ENCODE peak calls at places on chromosome 10, in ten cellular contexts. P, C, K, H, W, E, Q, X, J and T are unnamed samples.

GRCh38 chr10:126569513-126570447 is 100.7 kb downstream of the C10orf90 start:
- DNase-seq in K (no peak), Q (peak; percentile 91), P (no peak), J (no peak), E (no peak), C (no peak), W (peak; percentile 55), H (no peak), X (no peak), T (no peak)

GRCh38 chr10:32937824-32938482 is 20.1 kb downstream of the ITGB1 start:
- DNase-seq in P (no peak), H (no peak), C (no peak), X (peak; percentile 23), J (no peak), W (no peak), E (no peak), Q (no peak), K (peak; percentile 54), T (no peak)

GRCh38 chr10:113005380-113005779 is 55.3 kb downstream of the TCF7L2 start:
- DNase-seq in Q (no peak), J (no peak), H (no peak), X (no peak), E (no peak), P (no peak), K (no peak), W (no peak), C (no peak), T (no peak)

GRCh38 chr10:49364747-49365146 is 31.1 kb downstream of the DRGX start:
- DNase-seq in P (no peak), H (no peak), C (no peak), K (no peak), J (no peak), Q (no peak), W (no peak), X (no peak), E (no peak), T (no peak)

GRCh38 chr10:44355630-44356029 is 29.3 kb downstream of the CXCL12 start:
- DNase-seq in H (no peak), P (no peak), K (no peak), C (no peak), J (no peak), X (no peak), Q (no peak), W (no peak), E (no peak), T (no peak)

GRCh38 chr10:102422586-102423129 is 2.0 kb downstream of the FBXL15 start:
- DNase-seq in J (no peak), P (no peak), K (peak; percentile 87), W (peak; percentile 88), C (no peak), X (peak; percentile 93), E (peak; percentile 67), Q (peak; percentile 45), H (peak; percentile 94), T (peak; percentile 85)

GRCh38 chr10:15169555-15170407 is 1.3 kb upstream of the NMT2 start:
- DNase-seq in J (peak; percentile 15), C (peak; percentile 23), K (no peak), W (no peak), H (no peak), P (no peak), X (peak; percentile 57), Q (no peak), E (peak; percentile 95), T (no peak)

GRCh38 chr10:46091834-46092522 is 45.9 kb upstream of the MSMB start:
- DNase-seq in W (no peak), Q (no peak), C (no peak), P (no peak), H (peak; percentile 77), K (no peak), J (no peak), X (no peak), E (no peak), T (no peak)

GRCh38 chr10:69438531-69439349 is 12.5 kb upstream of the TSPAN15 start:
- DNase-seq in P (no peak), K (no peak), E (no peak), H (no peak), J (no peak), Q (peak; percentile 14), X (peak; percentile 38), C (no peak), W (no peak), T (no peak)

GRCh38 chr10:33521062-33521461 is 186.6 kb upstream of the NRP1 start:
- DNase-seq in H (no peak), J (no peak), W (peak; percentile 17), K (no peak), P (no peak), X (no peak), C (no peak), E (no peak), Q (no peak), T (no peak)

GRCh38 chr10:132942101-132942739 is at the start of gene CFAP46:
- DNase-seq in E (peak; percentile 31), J (no peak), H (no peak), W (peak; percentile 92), X (peak; percentile 31), P (no peak), Q (peak; percentile 36), C (no peak), K (peak; percentile 89), T (peak; percentile 77)

GRCh38 chr10:97915346-97915745 is 65.7 kb downstream of the GOLGA7B start:
- DNase-seq in Q (no peak), K (no peak), E (no peak), W (no peak), H (no peak), P (no peak), J (no peak), X (no peak), C (no peak), T (no peak)

GRCh38 chr10:7233259-7233991 is 177.4 kb downstream of the SFMBT2 start:
- DNase-seq in X (peak; percentile 87), J (no peak), H (no peak), E (no peak), W (no peak), K (no peak), C (no peak), P (no peak), Q (no peak), T (no peak)

GRCh38 chr10:125602825-125603224 is 80.1 kb downstream of the TEX36 start:
- DNase-seq in W (no peak), H (no peak), Q (no peak), P (no peak), X (no peak), J (no peak), C (no peak), E (no peak), K (no peak), T (no peak)

GRCh38 chr10:43041422-43042342 is 35.2 kb upstream of the RET start:
- DNase-seq in C (no peak), W (no peak), E (no peak), Q (no peak), H (peak; percentile 64), X (no peak), J (no peak), K (no peak), P (no peak), T (no peak)

GRCh38 chr10:70222340-70222794 is 10.9 kb downstream of the PPA1 start:
- DNase-seq in X (no peak), P (no peak), J (no peak), C (no peak), Q (no peak), K (no peak), W (no peak), H (no peak), E (peak; percentile 34), T (no peak)

GRCh38 chr10:788796-789748 is 99.6 kb upstream of the DIP2C start:
- DNase-seq in C (peak; percentile 26), E (peak; percentile 25), H (peak; percentile 92), X (peak; percentile 52), K (peak; percentile 85), P (no peak), W (peak; percentile 94), J (no peak), Q (peak; percentile 74), T (peak; percentile 78)

GRCh38 chr10:15852111-15852557 is 8.2 kb downstream of the MINDY3 start:
- DNase-seq in Q (no peak), J (no peak), K (no peak), W (no peak), P (no peak), H (no peak), X (peak; percentile 57), C (no peak), E (no peak), T (no peak)

GRCh38 chr10:28077889-28078288 is 79.0 kb upstream of the ODAD2 start:
- DNase-seq in E (no peak), K (no peak), X (no peak), H (no peak), C (no peak), P (no peak), Q (peak; percentile 36), J (no peak), W (no peak), T (no peak)

GRCh38 chr10:92440578-92440977 is 133.3 kb downstream of the IDE start:
- DNase-seq in W (no peak), Q (no peak), H (no peak), P (no peak), J (no peak), K (no peak), E (no peak), X (no peak), C (no peak), T (no peak)

GRCh38 chr10:13686331-13686752 is 99.6 kb downstream of the PRPF18 start:
- DNase-seq in Q (no peak), X (no peak), H (no peak), C (no peak), K (no peak), J (no peak), P (no peak), W (no peak), E (no peak), T (no peak)

GRCh38 chr10:122128357-122128756 is 139.4 kb downstream of the TACC2 start:
- DNase-seq in H (no peak), E (no peak), J (no peak), K (no peak), X (no peak), P (no peak), C (no peak), W (peak; percentile 66), Q (no peak), T (no peak)

GRCh38 chr10:48690791-48691660 is 6.4 kb downstream of the WDFY4 start:
- DNase-seq in K (no peak), J (no peak), C (no peak), X (no peak), W (no peak), Q (no peak), E (no peak), H (peak; percentile 83), P (no peak), T (no peak)

GRCh38 chr10:126222736-126223511 is 165.4 kb downstream of the ADAM12 start:
- DNase-seq in X (no peak), C (no peak), P (no peak), K (no peak), H (no peak), W (no peak), E (no peak), Q (no peak), J (no peak), T (no peak)

GRCh38 chr10:36574212-36574611 is 551.2 kb upstream of the ANKRD30A start:
- DNase-seq in H (no peak), P (no peak), X (no peak), C (no peak), J (no peak), W (peak; percentile 8), Q (peak; percentile 21), E (no peak), K (no peak), T (no peak)

GRCh38 chr10:122462533-122463465 is 1.4 kb downstream of the HTRA1 start:
- DNase-seq in K (no peak), Q (peak; percentile 49), E (no peak), W (peak; percentile 58), C (no peak), X (no peak), J (no peak), H (no peak), P (no peak), T (no peak)